ENCODE peak calls at places on chromosomes 6 and 20, in nine cellular contexts. T is GM12891, U is ovary, F is stomach, Z is NB4, M is lower leg skin, N is GM12892, P is H1, Q is breast epithelium. L is an unnamed sample.

GRCh38 chr20:18225652-18226051 is 62.7 kb upstream of the ZNF133 start:
- DNase-seq in Z (no peak), U (no peak), Q (no peak), M (no peak), N (no peak), P (no peak), F (no peak), T (no peak), L (no peak)

GRCh38 chr20:38520261-38520660 is 47.6 kb downstream of the RALGAPB start:
- DNase-seq in Q (no peak), U (no peak), Z (no peak), M (no peak), N (no peak), P (no peak), T (no peak), F (no peak), L (no peak)

GRCh38 chr6:47922391-47922790 is 140.6 kb downstream of the OPN5 start:
- DNase-seq in F (no peak), Q (no peak), N (no peak), Z (no peak), U (no peak), P (no peak), T (no peak), M (no peak), L (no peak)

GRCh38 chr6:139186242-139186641 is 51.4 kb downstream of the HECA start:
- DNase-seq in M (no peak), Q (no peak), T (no peak), N (no peak), F (no peak), U (no peak), P (no peak), Z (no peak), L (no peak)

GRCh38 chr20:42027746-42028268 is 409.6 kb upstream of the CHD6 start:
- DNase-seq in U (no peak), T (no peak), Q (no peak), F (no peak), N (no peak), Z (peak), M (no peak), P (no peak), L (no peak)

GRCh38 chr6:83114164-83114563 is 46.7 kb downstream of the DOP1A start:
- DNase-seq in F (no peak), Q (no peak), M (no peak), P (no peak), U (no peak), N (no peak), Z (no peak), T (no peak), L (no peak)

GRCh38 chr6:50655848-50656453 is 57.4 kb upstream of the TFAP2D start:
- DNase-seq in Z (peak), T (peak), M (no peak), U (no peak), F (no peak), Q (no peak), P (no peak), N (no peak), L (no peak)

GRCh38 chr6:118669561-118669960 is 18.2 kb upstream of the CEP85L start:
- DNase-seq in P (no peak), N (no peak), Z (no peak), F (no peak), Q (no peak), M (no peak), T (no peak), U (no peak), L (no peak)

GRCh38 chr6:149174962-149175361 is 142.6 kb upstream of the TAB2 start:
- DNase-seq in F (no peak), P (no peak), Q (no peak), U (no peak), T (no peak), N (no peak), Z (no peak), M (no peak), L (no peak)

GRCh38 chr20:46215913-46216707 is 92.2 kb downstream of the CDH22 start:
- DNase-seq in Z (peak), M (no peak), N (no peak), Q (no peak), U (no peak), P (peak), F (no peak), T (no peak), L (no peak)

GRCh38 chr20:17629678-17630089 is 52.4 kb downstream of the RRBP1 start:
- DNase-seq in U (no peak), Q (no peak), Z (no peak), M (no peak), F (no peak), T (no peak), P (no peak), N (no peak), L (peak)

GRCh38 chr20:63439866-63440265 is 32.6 kb downstream of the KCNQ2 start:
- DNase-seq in P (no peak), U (no peak), Q (no peak), Z (no peak), N (no peak), M (no peak), F (no peak), T (no peak), L (no peak)

GRCh38 chr6:145087034-145087433 is 648.3 kb downstream of the EPM2A start:
- DNase-seq in F (no peak), Z (no peak), T (no peak), M (no peak), U (no peak), P (no peak), N (no peak), Q (no peak), L (no peak)

GRCh38 chr20:35901678-35902544 is 52.4 kb downstream of the SCAND1 start:
- DNase-seq in Z (peak), Q (no peak), T (no peak), U (no peak), P (no peak), F (no peak), M (no peak), N (no peak), L (no peak)

GRCh38 chr6:106628658-106629102 is 618 bp downstream of the RTN4IP1 start:
- DNase-seq in M (no peak), U (no peak), P (no peak), Z (no peak), T (no peak), F (no peak), Q (no peak), N (no peak), L (no peak)

GRCh38 chr20:19095762-19096161 is 116.7 kb upstream of the SLC24A3 start:
- DNase-seq in Z (no peak), T (no peak), Q (no peak), F (no peak), P (peak), U (no peak), N (no peak), M (no peak), L (no peak)

GRCh38 chr6:161369339-161369738 is 95.5 kb upstream of the AGPAT4 start:
- DNase-seq in T (no peak), P (no peak), U (no peak), Q (no peak), M (peak), N (no peak), F (no peak), Z (peak), L (no peak)

GRCh38 chr6:169186496-169187169 is 67.0 kb downstream of the THBS2 start:
- DNase-seq in F (no peak), Z (no peak), M (no peak), P (no peak), N (no peak), Q (no peak), U (no peak), T (no peak), L (peak)

GRCh38 chr6:110399219-110400071 is 15.9 kb downstream of the DDO start:
- DNase-seq in Q (no peak), U (peak), F (no peak), T (no peak), N (no peak), M (no peak), P (no peak), Z (no peak), L (no peak)

GRCh38 chr20:15162061-15162740 is 824.8 kb upstream of the FLRT3 start:
- DNase-seq in P (no peak), T (no peak), Z (no peak), N (no peak), F (no peak), U (no peak), Q (no peak), M (no peak), L (no peak)

DNA sequence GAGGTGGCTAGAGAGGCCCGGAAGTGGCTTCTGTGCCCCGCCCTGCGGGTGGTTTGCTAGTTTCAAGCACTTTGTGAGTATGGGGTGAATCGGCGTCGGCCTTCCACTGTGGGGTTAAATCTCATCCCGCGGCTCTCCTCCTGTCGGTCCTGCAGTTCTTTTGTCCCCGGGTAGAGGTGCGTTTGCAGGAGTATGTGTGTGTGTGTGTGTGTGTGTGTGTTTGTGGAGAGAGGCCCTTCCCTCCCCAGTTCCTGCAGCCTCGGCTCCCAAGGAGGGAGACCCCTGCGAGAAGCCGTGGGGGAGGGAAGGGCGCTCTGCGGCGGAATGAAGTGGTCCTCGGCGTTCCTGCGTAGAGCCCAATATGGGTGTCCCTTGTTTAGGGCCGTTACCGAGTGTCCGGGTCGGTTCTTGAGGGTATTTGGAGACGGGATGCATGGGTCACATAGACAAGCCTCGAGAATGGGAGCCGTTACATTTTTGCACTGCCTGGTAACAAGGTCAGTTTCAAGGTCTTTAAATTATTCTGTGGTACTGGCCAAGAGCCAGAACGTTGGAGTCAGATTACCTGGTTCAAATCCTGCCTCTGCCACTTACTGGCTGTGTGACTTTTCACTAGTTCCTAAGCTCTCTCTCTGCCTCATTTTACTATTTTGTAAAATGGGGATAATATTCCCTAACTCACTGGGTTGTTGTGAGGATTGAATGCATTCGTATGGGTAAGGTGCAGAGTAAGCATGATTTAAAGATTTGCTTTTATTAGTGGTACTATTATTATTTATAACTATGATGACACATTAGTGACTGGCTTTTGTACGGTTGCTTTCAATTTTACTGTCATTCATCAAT is at the start of gene ZKSCAN3:
- DNase-seq in Z (peak), F (peak), P (peak), Q (peak), U (peak), N (peak), T (peak), M (peak), L (peak)
- TF ChIP-seq POLR2A in Z (peak), F (no peak), P (peak), Q (no peak), U (no peak), N (peak), T (peak), M (no peak), L (no peak)

GRCh38 chr6:31356216-31356945 is 598 bp downstream of the HLA-B start:
- DNase-seq in P (no peak), T (no peak), Z (peak), M (no peak), F (peak), U (peak), N (peak), Q (no peak), L (peak)

GRCh38 chr6:31355540-31355988 is 1.4 kb downstream of the HLA-B start:
- DNase-seq in N (no peak), U (no peak), M (no peak), Z (no peak), Q (no peak), F (no peak), P (no peak), T (no peak), L (no peak)

GRCh38 chr6:31354788-31355539 is 2.0 kb downstream of the HLA-B start:
- DNase-seq in Q (no peak), P (no peak), F (no peak), M (no peak), N (no peak), T (no peak), Z (no peak), U (no peak), L (no peak)

GRCh38 chr6:31358302-31358701 is 1.3 kb upstream of the HLA-B start:
- DNase-seq in N (no peak), T (no peak), F (no peak), Q (no peak), U (no peak), P (no peak), M (no peak), Z (no peak), L (no peak)

DNA sequence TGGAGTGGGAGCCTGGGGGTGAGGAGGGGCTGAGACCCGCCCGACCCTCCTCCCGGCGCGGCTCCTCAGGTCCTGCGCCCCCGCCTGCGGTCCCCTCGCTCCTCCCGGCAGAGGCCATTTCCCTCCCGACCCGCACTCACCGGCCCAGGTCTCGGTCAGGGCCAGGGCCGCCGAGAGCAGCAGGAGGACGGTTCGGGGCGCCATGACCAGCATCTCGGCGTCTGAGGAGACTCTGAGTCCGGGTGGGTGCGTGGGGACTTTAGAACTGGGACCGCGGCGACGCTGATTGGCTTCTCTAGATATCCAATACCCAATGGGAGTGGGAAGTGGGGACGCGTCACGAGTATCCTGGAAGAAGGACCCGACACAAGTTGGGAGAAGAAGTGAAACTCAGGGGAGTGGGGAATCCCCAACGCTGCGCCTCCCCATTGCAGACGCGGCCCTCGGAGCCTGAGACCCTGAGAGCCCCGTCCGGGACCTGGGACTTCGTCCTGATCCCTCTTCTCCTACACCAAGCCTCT is at the start of gene HLA-B:
- DNase-seq in U (peak), N (peak), F (peak), P (no peak), Q (peak), T (peak), M (peak), Z (peak), L (peak)
- TF ChIP-seq POLR2A in U (peak), N (peak), F (no peak), P (peak), Q (peak), T (peak), M (no peak), Z (no peak), L (peak)

GRCh38 chr6:112044856-112045255 is 9.0 kb upstream of the CCN6 start:
- DNase-seq in M (no peak), F (no peak), U (no peak), T (no peak), Z (no peak), P (no peak), Q (no peak), N (no peak), L (no peak)

GRCh38 chr6:112041535-112041934 is 12.4 kb upstream of the CCN6 start:
- DNase-seq in N (no peak), P (no peak), M (no peak), Z (no peak), Q (no peak), T (no peak), F (no peak), U (no peak), L (no peak)

GRCh38 chr6:112040933-112041332 is 13.0 kb upstream of the CCN6 start:
- DNase-seq in T (no peak), M (no peak), N (no peak), F (no peak), Q (no peak), Z (no peak), P (no peak), U (no peak), L (no peak)

GRCh38 chr6:112044196-112044595 is 9.7 kb upstream of the CCN6 start:
- DNase-seq in Z (peak), Q (no peak), M (no peak), N (no peak), T (no peak), F (no peak), P (no peak), U (no peak), L (no peak)

DNA sequence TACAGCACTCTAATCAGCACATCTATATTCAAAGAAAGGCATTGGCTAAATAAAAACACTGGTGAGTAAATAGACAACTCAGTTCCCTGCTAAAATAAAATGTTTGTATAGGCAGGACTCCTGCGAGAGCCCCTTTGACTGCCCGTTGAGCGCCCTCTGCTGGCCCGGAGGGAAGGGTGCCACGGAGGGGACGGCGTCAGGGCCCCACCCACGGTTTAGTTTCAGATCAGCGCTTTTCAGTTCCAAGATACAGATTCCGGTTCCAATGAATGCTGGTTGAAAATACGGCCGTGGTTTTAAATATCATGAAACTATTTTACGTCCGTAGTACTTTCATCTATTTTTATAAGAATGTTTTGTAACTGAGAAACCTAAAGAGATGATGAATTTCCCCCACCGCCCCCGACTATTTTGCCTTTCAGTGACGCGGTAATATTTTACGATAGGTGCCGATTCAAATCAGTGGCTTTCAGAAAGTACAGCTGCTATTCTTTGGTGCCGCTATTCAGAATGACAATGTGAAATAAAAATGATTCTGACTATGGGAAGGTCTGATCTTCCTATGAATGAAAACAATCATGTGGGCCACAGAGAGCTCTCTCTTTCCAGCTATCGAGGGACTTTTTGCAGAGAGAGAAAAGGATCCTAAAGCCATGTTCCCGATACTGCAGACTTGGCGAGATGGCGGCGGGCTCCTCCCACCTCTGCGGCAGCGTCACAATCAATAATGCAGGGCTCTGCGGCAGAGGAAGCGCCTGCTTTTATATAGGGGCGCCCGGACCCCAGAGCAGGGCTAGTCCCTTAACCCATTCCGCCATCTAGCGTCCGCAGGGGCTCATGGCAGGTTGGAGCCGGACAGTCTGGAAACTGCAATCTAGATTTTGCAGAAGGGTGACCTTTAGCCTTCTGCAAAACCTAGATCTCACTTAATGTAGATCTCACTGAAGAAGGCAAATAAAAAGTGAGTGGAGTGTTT is 10.6 kb upstream of the CCN6 start:
- DNase-seq in M (peak), N (peak), Q (peak), Z (peak), T (peak), P (peak), U (peak), F (peak), L (peak)
- TF ChIP-seq POLR2A in M (no peak), N (no peak), Q (no peak), Z (no peak), T (peak), P (peak), U (no peak), F (no peak), L (peak)

GRCh38 chr20:53989401-53989800 is 81.0 kb downstream of the BCAS1 start:
- DNase-seq in M (no peak), N (no peak), T (no peak), Q (no peak), U (no peak), F (no peak), Z (no peak), P (no peak), L (no peak)
- TF ChIP-seq POLR2A in M (no peak), N (no peak), T (no peak), Q (no peak), U (no peak), F (no peak), Z (no peak), P (no peak), L (no peak)

GRCh38 chr6:27839303-27840081 is 72.7 kb downstream of the OR2B2 start:
- DNase-seq in F (peak), M (peak), Z (peak), Q (no peak), N (no peak), P (no peak), U (peak), T (no peak), L (no peak)

GRCh38 chr6:27837636-27838512 is 74.3 kb downstream of the OR2B2 start:
- DNase-seq in Z (peak), Q (peak), M (peak), P (peak), T (peak), U (peak), N (peak), F (peak), L (peak)

GRCh38 chr6:27834879-27835549 is 77.2 kb downstream of the OR2B2 start:
- DNase-seq in Z (peak), P (no peak), F (no peak), U (no peak), M (no peak), N (no peak), T (no peak), Q (no peak), L (no peak)

GRCh38 chr6:27836080-27836782 is 76.0 kb downstream of the OR2B2 start:
- DNase-seq in Q (no peak), Z (peak), P (no peak), M (no peak), N (no peak), T (no peak), F (no peak), U (no peak), L (no peak)

GRCh38 chr6:27836783-27837635 is 75.2 kb downstream of the OR2B2 start:
- DNase-seq in M (peak), F (peak), P (no peak), U (peak), N (no peak), T (no peak), Z (peak), Q (no peak), L (no peak)
- TF ChIP-seq POLR2A in M (no peak), F (no peak), P (peak), U (peak), N (peak), T (peak), Z (peak), Q (no peak), L (peak)

GRCh38 chr20:10433623-10434466 is at the start of gene MKKS:
- DNase-seq in P (peak), T (peak), Q (peak), N (peak), U (peak), F (peak), Z (peak), M (peak), L (peak)
- TF ChIP-seq POLR2A in P (peak), T (no peak), Q (no peak), N (peak), U (peak), F (no peak), Z (peak), M (no peak), L (peak)

L was measured in upper lobe of left lung.